ENCODE peak calls at places on chromosomes 6 and 20, in four cellular contexts. H is naive thymus-derived CD4-positive, alpha-beta T cell; X is fibroblast of the aortic adventitia; O is psoas muscle. Y is an unnamed sample.

GRCh38 chr20:46117704-46118467 is at the start of gene CD40:
- DNase-seq in H (peak; percentile 66), O (peak; percentile 94), X (peak; percentile 52), Y (no peak)

GRCh38 chr6:14858808-14859207 is 387.1 kb upstream of the JARID2 start:
- DNase-seq in X (no peak), H (no peak), O (no peak), Y (no peak)

GRCh38 chr20:63268671-63269439 is 3.8 kb upstream of the ARFGAP1 start:
- DNase-seq in X (no peak), O (no peak), H (no peak), Y (no peak)

GRCh38 chr6:85449818-85450577 is at the start of gene NT5E:
- DNase-seq in X (peak; percentile 72), H (peak; percentile 67), O (peak; percentile 87), Y (peak; percentile 44)

GRCh38 chr20:5215592-5216304 is 88.9 kb downstream of the CDS2 start:
- DNase-seq in O (no peak), H (no peak), X (peak; percentile 62), Y (no peak)

GRCh38 chr6:143615785-143616184 is 62.0 kb upstream of the PHACTR2 start:
- DNase-seq in H (no peak), X (no peak), O (no peak), Y (no peak)

GRCh38 chr6:17816921-17817611 is 110.3 kb upstream of the NUP153 start:
- DNase-seq in O (no peak), H (no peak), X (peak; percentile 31), Y (no peak)

GRCh38 chr6:14721103-14721758 is 524.6 kb upstream of the JARID2 start:
- DNase-seq in X (peak; percentile 67), O (no peak), H (no peak), Y (no peak)

GRCh38 chr20:22716824-22717351 is 132.5 kb upstream of the FOXA2 start:
- DNase-seq in H (no peak), O (no peak), X (peak; percentile 62), Y (no peak)

Y was measured in H54.